ENCODE peak calls at places on chromosomes 5 and 9, in nine cellular contexts. One of them, this sample, is unnamed.

GRCh38 chr5:97131139-97131710 is 11.2 kb downstream of the LIX1 start:
- DNase-seq in smooth muscle cell of the brain vasculature: no peak
- DNase-seq in GM10248: no peak
- DNase-seq in NCI-H1092 treated with DMSO at 0.1 percent for 48 hours: no peak
- DNase-seq in Peyer's patch: no peak
- DNase-seq in RCC 7860: no peak
- DNase-seq in suprapubic skin: no peak
- DNase-seq in ELR: peak
- DNase-seq in NCI-H2029 treated with DMSO at 0.1 percent for 48 hours: no peak
- DNase-seq in this sample: no peak

GRCh38 chr9:14768561-14769234 is 46.2 kb upstream of the CER1 start:
- DNase-seq in NCI-H1092 treated with DMSO at 0.1 percent for 48 hours: peak
- DNase-seq in smooth muscle cell of the brain vasculature: peak
- DNase-seq in GM10248: peak
- DNase-seq in RCC 7860: peak
- DNase-seq in NCI-H2029 treated with DMSO at 0.1 percent for 48 hours: peak
- DNase-seq in suprapubic skin: no peak
- DNase-seq in Peyer's patch: no peak
- DNase-seq in ELR: peak
- DNase-seq in this sample: peak

GRCh38 chr9:81874926-81875325 is 53.3 kb upstream of the SPATA31D4 start:
- DNase-seq in GM10248: no peak
- DNase-seq in ELR: peak
- DNase-seq in NCI-H2029 treated with DMSO at 0.1 percent for 48 hours: no peak
- DNase-seq in Peyer's patch: no peak
- DNase-seq in smooth muscle cell of the brain vasculature: peak
- DNase-seq in suprapubic skin: no peak
- DNase-seq in NCI-H1092 treated with DMSO at 0.1 percent for 48 hours: no peak
- DNase-seq in RCC 7860: no peak
- DNase-seq in this sample: no peak

GRCh38 chr5:127206320-127207113 is 84.1 kb upstream of the MEGF10 start:
- DNase-seq in NCI-H1092 treated with DMSO at 0.1 percent for 48 hours: no peak
- DNase-seq in ELR: peak
- DNase-seq in NCI-H2029 treated with DMSO at 0.1 percent for 48 hours: peak
- DNase-seq in RCC 7860: peak
- DNase-seq in smooth muscle cell of the brain vasculature: peak
- DNase-seq in GM10248: no peak
- DNase-seq in suprapubic skin: no peak
- DNase-seq in Peyer's patch: no peak
- DNase-seq in this sample: no peak

GRCh38 chr9:130923611-130924447 is 15.2 kb downstream of the FIBCD1 start:
- DNase-seq in NCI-H1092 treated with DMSO at 0.1 percent for 48 hours: no peak
- DNase-seq in suprapubic skin: no peak
- DNase-seq in RCC 7860: no peak
- DNase-seq in Peyer's patch: no peak
- DNase-seq in ELR: no peak
- DNase-seq in NCI-H2029 treated with DMSO at 0.1 percent for 48 hours: no peak
- DNase-seq in GM10248: no peak
- DNase-seq in smooth muscle cell of the brain vasculature: no peak
- DNase-seq in this sample: no peak

GRCh38 chr5:91443028-91443427 is 59.9 kb upstream of the ARRDC3 start:
- DNase-seq in GM10248: no peak
- DNase-seq in ELR: peak
- DNase-seq in NCI-H2029 treated with DMSO at 0.1 percent for 48 hours: no peak
- DNase-seq in Peyer's patch: no peak
- DNase-seq in RCC 7860: peak
- DNase-seq in suprapubic skin: no peak
- DNase-seq in smooth muscle cell of the brain vasculature: no peak
- DNase-seq in NCI-H1092 treated with DMSO at 0.1 percent for 48 hours: no peak
- DNase-seq in this sample: no peak

GRCh38 chr9:81819859-81820546 is 108.2 kb upstream of the SPATA31D4 start:
- DNase-seq in suprapubic skin: no peak
- DNase-seq in NCI-H2029 treated with DMSO at 0.1 percent for 48 hours: no peak
- DNase-seq in smooth muscle cell of the brain vasculature: no peak
- DNase-seq in NCI-H1092 treated with DMSO at 0.1 percent for 48 hours: no peak
- DNase-seq in GM10248: no peak
- DNase-seq in Peyer's patch: no peak
- DNase-seq in ELR: no peak
- DNase-seq in RCC 7860: no peak
- DNase-seq in this sample: no peak

GRCh38 chr5:411728-412127 is 31.2 kb upstream of the EXOC3 start:
- DNase-seq in GM10248: no peak
- DNase-seq in smooth muscle cell of the brain vasculature: no peak
- DNase-seq in RCC 7860: no peak
- DNase-seq in ELR: no peak
- DNase-seq in NCI-H2029 treated with DMSO at 0.1 percent for 48 hours: no peak
- DNase-seq in NCI-H1092 treated with DMSO at 0.1 percent for 48 hours: no peak
- DNase-seq in Peyer's patch: no peak
- DNase-seq in suprapubic skin: peak
- DNase-seq in this sample: no peak

GRCh38 chr9:116860509-116861120 is 173.5 kb downstream of the TRIM32 start:
- DNase-seq in ELR: peak
- DNase-seq in RCC 7860: peak
- DNase-seq in Peyer's patch: peak
- DNase-seq in NCI-H2029 treated with DMSO at 0.1 percent for 48 hours: peak
- DNase-seq in suprapubic skin: no peak
- DNase-seq in smooth muscle cell of the brain vasculature: peak
- DNase-seq in NCI-H1092 treated with DMSO at 0.1 percent for 48 hours: peak
- DNase-seq in GM10248: peak
- DNase-seq in this sample: peak

This sample was measured in SK-N-SH.